ENCODE peak calls at places on chromosome X, in six cellular contexts. A, G, N, Y, W and T are unnamed samples.

GRCh38 chrX:120250522-120251271 is at the start of gene ZBTB33:
- DNase-seq in G (peak), Y (peak), W (peak), N (peak), A (peak), T (peak)

GRCh38 chrX:70508296-70508911 is 63.8 kb downstream of the DLG3 start:
- DNase-seq in G (no peak), A (peak), Y (peak), N (no peak), W (no peak), T (peak)

GRCh38 chrX:23369037-23369436 is 34.4 kb downstream of the PTCHD1 start:
- DNase-seq in G (no peak), W (no peak), N (no peak), A (no peak), Y (no peak), T (no peak)

GRCh38 chrX:120286733-120287512 is 24.3 kb downstream of the TMEM255A start:
- DNase-seq in A (no peak), N (no peak), G (no peak), Y (no peak), W (no peak), T (no peak)

GRCh38 chrX:38879631-38880220 is 78.5 kb downstream of the MID1IP1 start:
- DNase-seq in A (no peak), N (no peak), W (no peak), G (peak), Y (no peak), T (no peak)

GRCh38 chrX:12970691-12971202 is 4.2 kb upstream of the TMSB4X start:
- DNase-seq in A (peak), N (no peak), G (no peak), Y (no peak), W (no peak), T (peak)

GRCh38 chrX:77174680-77175336 is 272.4 kb upstream of the FGF16 start:
- DNase-seq in A (no peak), G (no peak), N (no peak), Y (no peak), W (no peak), T (peak)

GRCh38 chrX:1060562-1060960 is 151.9 kb downstream of the CRLF2 start:
- DNase-seq in G (no peak), W (no peak), Y (no peak), N (no peak), A (no peak), T (no peak)

GRCh38 chrX:134431894-134432293 is 28.1 kb upstream of the HPRT1 start:
- DNase-seq in A (peak), Y (peak), W (no peak), G (no peak), N (no peak), T (peak)

GRCh38 chrX:83510466-83511181 is 2.5 kb downstream of the POU3F4 start:
- DNase-seq in Y (no peak), G (no peak), A (no peak), W (no peak), N (no peak), T (no peak)

GRCh38 chrX:71160475-71160874 is 15.8 kb downstream of the NLGN3 start:
- DNase-seq in N (no peak), G (no peak), Y (no peak), A (no peak), W (no peak), T (peak)

GRCh38 chrX:30981968-30982367 is 89.9 kb downstream of the FTHL17 start:
- DNase-seq in N (no peak), A (no peak), G (no peak), W (no peak), Y (no peak), T (no peak)

GRCh38 chrX:98398542-98398941 is 1514.8 kb downstream of the RPA4 start:
- DNase-seq in N (no peak), G (no peak), Y (no peak), W (no peak), A (no peak), T (no peak)

GRCh38 chrX:43940811-43941210 is 32.4 kb downstream of the NDP start:
- DNase-seq in G (no peak), W (no peak), A (peak), Y (peak), N (no peak), T (peak)

GRCh38 chrX:151384807-151385206 is 12.2 kb upstream of the VMA21 start:
- DNase-seq in G (peak), W (no peak), A (no peak), Y (no peak), N (no peak), T (no peak)

GRCh38 chrX:45731448-45731847 is 530.8 kb upstream of the DIPK2B start:
- DNase-seq in Y (no peak), W (no peak), N (no peak), A (no peak), G (no peak), T (no peak)

GRCh38 chrX:95903490-95903889 is 781.2 kb upstream of the DIAPH2 start:
- DNase-seq in N (no peak), G (no peak), W (no peak), Y (peak), A (no peak), T (no peak)

GRCh38 chrX:74536142-74537010 is 78.0 kb downstream of the RLIM start:
- DNase-seq in Y (peak), W (peak), N (peak), A (peak), G (peak), T (peak)

GRCh38 chrX:149516604-149517003 is 11.5 kb upstream of the IDS start:
- DNase-seq in N (no peak), G (no peak), A (no peak), W (no peak), Y (no peak), T (no peak)

GRCh38 chrX:9942086-9942485 is 25.1 kb upstream of the CLDN34 start:
- DNase-seq in Y (no peak), N (no peak), G (no peak), W (no peak), A (no peak), T (no peak)

GRCh38 chrX:110045988-110046387 is 43.1 kb downstream of the TMEM164 start:
- DNase-seq in N (no peak), A (peak), W (no peak), Y (peak), G (no peak), T (no peak)

GRCh38 chrX:3094261-3094660 is 53.0 kb downstream of the ARSF start:
- DNase-seq in Y (peak), N (no peak), G (no peak), A (peak), W (no peak), T (peak)

GRCh38 chrX:153371256-153371655 is 29.9 kb downstream of the PNMA6E start:
- DNase-seq in N (no peak), A (no peak), Y (no peak), W (no peak), G (no peak), T (no peak)

GRCh38 chrX:100512471-100512870 is 72.3 kb upstream of the TNMD start:
- DNase-seq in N (no peak), G (no peak), W (no peak), A (peak), Y (no peak), T (peak)

GRCh38 chrX:17597836-17598434 is 139.4 kb upstream of the SCML1 start:
- DNase-seq in N (no peak), Y (peak), W (peak), G (peak), A (peak), T (peak)

GRCh38 chrX:65697173-65697572 is 29.7 kb downstream of the MSN start:
- DNase-seq in G (no peak), A (peak), Y (peak), N (no peak), W (no peak), T (peak)

GRCh38 chrX:41386222-41386990 is 52.4 kb downstream of the DDX3X start:
- DNase-seq in G (no peak), A (no peak), Y (no peak), W (no peak), N (no peak), T (peak)

GRCh38 chrX:94435799-94436198 is 761.8 kb downstream of the FAM133A start:
- DNase-seq in Y (no peak), W (no peak), A (no peak), N (no peak), G (no peak), T (no peak)

GRCh38 chrX:16653424-16653823 is 3.5 kb downstream of the S100G start:
- DNase-seq in G (peak), W (no peak), Y (no peak), N (no peak), A (peak), T (peak)

GRCh38 chrX:120450163-120450562 is 18.9 kb downstream of the LAMP2 start:
- DNase-seq in N (no peak), A (no peak), G (no peak), Y (no peak), W (no peak), T (peak)

GRCh38 chrX:125378205-125378604 is 58.5 kb downstream of the TEX13C start:
- DNase-seq in N (no peak), A (no peak), Y (no peak), W (no peak), G (no peak), T (no peak)

GRCh38 chrX:117982702-117983392 is 133.8 kb downstream of the KLHL13 start:
- DNase-seq in Y (no peak), N (no peak), A (no peak), W (no peak), G (no peak), T (no peak)

DNA sequence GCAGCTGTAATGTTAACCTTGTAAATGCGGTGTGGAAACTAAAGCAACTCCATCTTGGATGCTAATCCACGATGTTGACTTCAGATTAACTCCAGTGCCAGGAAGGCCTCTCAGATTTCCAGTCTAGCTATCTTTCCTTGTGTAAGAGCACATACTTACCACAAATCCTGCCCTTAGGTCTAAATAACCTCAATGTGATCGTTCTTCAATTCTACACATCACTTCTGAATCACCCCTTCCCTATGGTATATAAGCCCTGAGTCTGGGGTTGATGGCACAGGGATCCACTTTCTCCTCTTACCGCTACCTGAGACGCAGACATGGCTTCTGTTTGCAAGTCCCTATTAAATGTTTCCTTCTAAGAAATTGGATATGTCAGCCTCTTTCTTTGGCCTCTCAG is 17.5 kb upstream of the ZNF41 start:
- DNase-seq in A (no peak), W (no peak), G (no peak), N (no peak), Y (no peak), T (no peak)
- TF ChIP-seq CTCF in A (no peak), W (no peak), G (no peak), N (no peak), Y (no peak), T (no peak)

DNA sequence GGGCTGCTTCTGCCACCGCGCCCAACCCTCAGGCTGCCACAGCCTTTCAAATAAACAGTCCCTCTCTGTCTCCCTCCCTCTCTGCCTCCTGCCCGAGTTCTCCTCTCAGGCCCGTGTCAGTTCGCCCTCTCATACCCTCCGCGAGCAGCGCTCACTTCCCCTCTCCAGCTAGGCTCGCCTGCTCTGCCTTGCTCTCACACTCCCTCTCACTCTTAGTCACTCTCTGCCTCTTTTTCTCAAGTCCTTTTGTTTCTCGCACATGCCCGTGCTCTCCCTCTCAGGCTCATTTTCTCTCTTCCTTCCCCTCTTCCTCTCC is 3.2 kb downstream of the EFNB1 start:
- DNase-seq in W (no peak), G (peak), N (no peak), Y (peak), A (peak), T (peak)
- H3K4me3 ChIP-seq in W (no peak), G (peak), N (no peak), Y (peak), A (peak), T (peak)

DNA sequence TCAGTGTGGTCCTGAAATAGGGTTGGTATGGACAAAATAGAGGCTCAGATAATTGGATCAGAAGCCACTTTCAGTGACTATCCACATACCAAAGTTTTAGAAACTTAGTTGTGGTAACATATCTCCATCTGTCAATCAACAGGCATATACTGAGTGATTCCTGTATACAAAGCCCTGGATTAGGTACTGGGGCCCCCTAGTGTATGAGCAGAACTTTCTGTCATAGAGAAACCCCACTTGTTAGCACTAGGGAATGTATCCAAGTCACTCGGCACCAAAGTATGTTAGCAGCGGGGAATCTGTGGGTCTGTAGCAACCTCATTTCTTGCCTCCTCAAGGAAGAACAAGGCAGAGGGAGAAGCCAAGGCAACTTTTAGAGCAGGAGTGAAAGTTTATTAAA is 50.7 kb downstream of the MAP7D3 start:
- DNase-seq in N (no peak), W (no peak), Y (no peak), G (no peak), A (peak), T (peak)
- TF ChIP-seq CTCF in N (peak), W (no peak), Y (peak), G (no peak), A (peak), T (peak)

GRCh38 chrX:136880003-136880451 is 498 bp downstream of the RBMX start:
- DNase-seq in Y (no peak), G (no peak), N (no peak), A (no peak), W (peak), T (peak)
- H3K4me3 ChIP-seq in Y (peak), G (peak), N (peak), A (peak), W (peak), T (peak)

GRCh38 chrX:57227691-57228090 is 58.8 kb upstream of the FAAH2 start:
- DNase-seq in A (no peak), W (no peak), N (no peak), Y (no peak), G (no peak), T (no peak)
- TF ChIP-seq CTCF in A (no peak), W (no peak), N (no peak), Y (no peak), G (no peak), T (no peak)

GRCh38 chrX:21373001-21373400 is 1.2 kb upstream of the CNKSR2 start:
- DNase-seq in G (no peak), W (no peak), A (no peak), Y (no peak), N (no peak), T (no peak)

GRCh38 chrX:21374163-21374993 is at the start of gene CNKSR2:
- DNase-seq in Y (peak), G (peak), W (no peak), A (peak), N (no peak), T (peak)

GRCh38 chrX:21374994-21375794 is 976 bp downstream of the CNKSR2 start:
- DNase-seq in N (no peak), G (no peak), Y (no peak), W (no peak), A (no peak), T (no peak)

GRCh38 chrX:21375795-21376069 is 1.5 kb downstream of the CNKSR2 start:
- DNase-seq in N (no peak), G (no peak), W (no peak), Y (no peak), A (no peak), T (no peak)

GRCh38 chrX:21373637-21374162 is 518 bp upstream of the CNKSR2 start:
- DNase-seq in Y (no peak), G (no peak), N (no peak), A (peak), W (no peak), T (no peak)
- H3K4me3 ChIP-seq in Y (peak), G (peak), N (peak), A (peak), W (peak), T (peak)

DNA sequence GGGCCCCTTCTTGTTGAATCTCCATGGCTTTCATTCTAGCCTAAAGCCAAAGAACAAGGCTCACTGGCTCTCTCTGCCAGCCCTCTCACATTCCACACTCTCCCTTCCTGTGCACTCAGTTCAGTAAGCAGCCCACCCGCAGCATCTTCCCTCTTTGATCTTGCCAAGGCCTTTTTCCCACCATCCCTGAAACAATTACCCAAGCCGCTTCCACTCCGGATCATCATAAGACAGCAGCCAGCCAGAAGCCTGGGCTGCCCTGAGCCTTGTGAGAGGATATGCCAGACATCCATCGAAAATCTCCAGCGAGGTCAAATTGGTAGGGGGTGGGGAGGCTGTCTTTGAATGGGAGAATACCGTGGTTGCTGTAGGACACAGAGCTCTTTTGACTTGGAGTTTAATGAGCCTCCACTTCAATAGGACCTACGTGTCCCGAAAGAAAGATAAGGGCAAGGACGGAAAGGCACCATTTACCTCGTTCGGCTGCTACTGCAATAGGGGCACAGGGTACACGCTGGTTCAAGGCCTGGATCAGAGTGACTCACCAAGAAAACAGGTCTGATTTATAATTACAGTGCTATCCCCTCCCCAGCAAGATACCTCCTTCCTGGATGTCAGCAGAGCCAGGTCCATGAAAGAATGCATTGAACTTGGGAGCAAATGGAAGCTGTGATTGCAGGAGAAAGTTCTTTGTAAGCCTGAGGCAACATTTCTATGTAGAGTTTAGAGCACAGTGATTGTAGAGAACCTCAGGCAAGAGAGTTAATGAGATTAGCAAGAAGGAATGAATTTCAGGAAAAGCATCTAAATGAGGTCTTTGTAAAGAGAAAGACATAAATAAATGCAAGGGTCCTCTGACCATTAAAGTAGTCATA is 39.5 kb downstream of the AMOT start:
- DNase-seq in G (no peak), A (no peak), W (no peak), Y (no peak), N (no peak), T (no peak)
- TF ChIP-seq CTCF in G (no peak), A (no peak), W (no peak), Y (no peak), N (no peak), T (no peak)

DNA sequence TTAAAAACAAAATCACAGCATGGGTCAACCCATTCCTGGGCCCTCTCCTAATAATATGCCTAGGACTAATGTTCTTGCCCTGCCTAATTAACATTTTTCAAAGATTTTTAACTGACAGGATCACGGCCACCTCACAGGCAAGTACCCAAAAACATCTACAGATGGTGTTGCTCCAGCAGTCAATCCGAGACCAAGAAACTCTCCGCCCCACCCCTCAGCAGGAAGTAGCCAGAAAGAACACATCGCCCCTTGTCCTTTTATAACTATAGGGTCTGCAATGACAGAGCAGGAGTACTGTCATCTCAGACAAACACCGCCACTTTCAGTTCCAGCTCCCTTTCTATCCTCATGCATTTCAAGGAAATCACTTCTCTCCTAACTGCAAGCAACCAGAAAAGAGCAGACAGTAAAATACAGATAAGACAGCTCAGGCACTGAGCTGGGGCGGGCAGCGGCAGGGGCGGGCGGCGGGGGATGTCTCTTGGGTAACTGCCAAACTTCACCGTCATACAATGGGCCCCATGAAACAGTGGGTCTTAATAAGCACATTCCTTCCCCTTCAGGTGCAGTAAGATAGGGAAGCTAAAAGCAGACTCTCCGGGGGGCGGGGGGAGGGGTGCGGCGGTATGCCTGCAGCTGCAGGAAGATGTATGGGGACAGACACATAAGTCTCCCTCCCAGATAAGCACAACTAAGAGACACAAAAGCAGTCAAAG is 67.4 kb downstream of the ZNF182 start:
- DNase-seq in W (no peak), Y (no peak), G (no peak), N (no peak), A (no peak), T (peak)
- H3K4me3 ChIP-seq in W (no peak), Y (no peak), G (no peak), N (no peak), A (no peak), T (no peak)

GRCh38 chrX:42710452-42710851 is 67.5 kb downstream of the PPP1R2C start:
- DNase-seq in N (no peak), A (no peak), Y (no peak), W (no peak), G (no peak), T (no peak)

GRCh38 chrX:42720209-42720608 is 57.8 kb downstream of the PPP1R2C start:
- DNase-seq in Y (no peak), W (no peak), N (no peak), A (no peak), G (no peak), T (no peak)

GRCh38 chrX:42714981-42715688 is 62.8 kb downstream of the PPP1R2C start:
- DNase-seq in G (peak), Y (no peak), A (no peak), N (no peak), W (peak), T (no peak)

GRCh38 chrX:42715689-42716022 is 62.3 kb downstream of the PPP1R2C start:
- DNase-seq in G (no peak), N (no peak), A (no peak), Y (no peak), W (no peak), T (no peak)
- TF ChIP-seq CTCF in G (no peak), N (no peak), A (no peak), Y (no peak), W (no peak), T (no peak)